ENCODE peak calls at places on chromosomes 13 and 19, in five cellular contexts. T is mucosa of descending colon, O is GM12865, J is psoas muscle, Q is AG09319. C is an unnamed sample.

GRCh38 chr19:46998445-46999142 is 21.0 kb upstream of the NPAS1 start:
- DNase-seq in Q (no peak), O (no peak), T (no peak), J (no peak), C (no peak)

GRCh38 chr19:42224940-42225717 is 5.0 kb downstream of the ZNF526 start:
- DNase-seq in T (no peak), O (no peak), J (no peak), Q (no peak), C (no peak)

GRCh38 chr13:98822238-98822606 is 69.8 kb upstream of the SLC15A1 start:
- DNase-seq in J (no peak), Q (no peak), O (no peak), T (no peak), C (no peak)

GRCh38 chr13:23696610-23697009 is 126.4 kb downstream of the TNFRSF19 start:
- DNase-seq in Q (no peak), T (no peak), J (no peak), O (no peak), C (no peak)

GRCh38 chr13:110387451-110388140 is 80.5 kb downstream of the COL4A2 start:
- DNase-seq in J (peak), Q (no peak), T (no peak), O (peak), C (no peak)

GRCh38 chr13:32754179-32754578 is 167.9 kb downstream of the PDS5B start:
- DNase-seq in J (no peak), O (no peak), Q (no peak), T (no peak), C (no peak)

GRCh38 chr13:27535546-27535945 is 84.8 kb downstream of the LNX2 start:
- DNase-seq in Q (no peak), O (no peak), T (no peak), J (no peak), C (no peak)

GRCh38 chr13:113151745-113152707 is 6.4 kb upstream of the PROZ start:
- DNase-seq in T (no peak), Q (peak), J (peak), O (no peak), C (peak)

GRCh38 chr19:2202366-2202765 is 33.8 kb downstream of the PLEKHJ1 start:
- DNase-seq in T (no peak), J (no peak), Q (no peak), O (no peak), C (no peak)

GRCh38 chr19:6475321-6476108 is 6.1 kb downstream of the DENND1C start:
- DNase-seq in Q (no peak), T (peak), J (peak), O (no peak), C (no peak)

GRCh38 chr19:42149447-42150202 is 17.4 kb upstream of the POU2F2 start:
- DNase-seq in T (no peak), Q (no peak), J (no peak), O (no peak), C (no peak)

GRCh38 chr19:15113245-15114152 is 6.3 kb downstream of the SYDE1 start:
- DNase-seq in T (no peak), O (no peak), J (peak), Q (no peak), C (no peak)

GRCh38 chr13:113991676-113992179 is 17.9 kb upstream of the C13orf46 start:
- DNase-seq in J (no peak), T (no peak), O (no peak), Q (no peak), C (no peak)

GRCh38 chr13:42048625-42049453 is at the start of gene DGKH:
- DNase-seq in T (peak), J (peak), Q (peak), O (peak), C (no peak)

GRCh38 chr13:113448545-113448884 is 4.8 kb downstream of the ADPRHL1 start:
- DNase-seq in Q (no peak), T (peak), O (peak), J (peak), C (no peak)

GRCh38 chr13:85266771-85267170 is 532.4 kb downstream of the SLITRK6 start:
- DNase-seq in Q (no peak), O (no peak), J (no peak), T (no peak), C (no peak)

GRCh38 chr19:40920300-40921004 is 38.4 kb upstream of the CYP2A7 start:
- DNase-seq in O (no peak), T (no peak), Q (no peak), J (no peak), C (no peak)

GRCh38 chr19:39660661-39661060 is 4.9 kb downstream of the LGALS16 start:
- DNase-seq in J (no peak), Q (no peak), O (no peak), T (no peak), C (no peak)

GRCh38 chr13:35966024-35966423 is 165.2 kb downstream of the DCLK1 start:
- DNase-seq in T (no peak), Q (no peak), O (no peak), J (no peak), C (no peak)

GRCh38 chr13:59691501-59692066 is 472.1 kb downstream of the DIAPH3 start:
- DNase-seq in T (no peak), Q (peak), J (no peak), O (no peak), C (no peak)

DNA sequence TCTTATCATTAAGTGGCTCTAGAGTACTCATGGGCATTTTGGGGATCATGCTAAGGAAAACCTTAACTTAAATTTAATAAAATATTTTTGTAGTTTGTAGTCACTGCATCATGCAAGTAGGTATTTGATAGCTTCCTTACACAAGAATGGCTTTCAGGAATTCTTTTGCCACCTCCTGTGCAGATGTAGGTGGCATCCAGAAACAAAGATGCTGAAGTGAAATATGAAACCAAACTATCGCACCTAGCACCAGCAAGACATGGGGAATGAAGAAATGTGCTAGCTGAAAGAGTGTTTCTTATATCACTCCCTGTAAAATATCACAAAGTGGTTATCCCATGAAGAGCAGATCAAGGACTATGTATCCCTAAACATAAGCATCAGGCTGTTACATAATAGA is 924.5 kb upstream of the PRR20A start:
- DNase-seq in Q (no peak), J (no peak), T (no peak), O (no peak), C (no peak)
- TF ChIP-seq CTCF in Q (no peak), J (no peak), T (no peak), O (no peak), C (no peak)

GRCh38 chr13:28611021-28611420 is 47.9 kb upstream of the POMP start:
- DNase-seq in O (peak), T (no peak), J (no peak), Q (no peak), C (no peak)
- TF ChIP-seq CTCF in O (no peak), T (no peak), J (no peak), Q (no peak), C (no peak)

GRCh38 chr19:18074192-18074591 is 12.5 kb downstream of the IL12RB1 start:
- DNase-seq in Q (no peak), O (no peak), J (no peak), T (no peak), C (no peak)
- TF ChIP-seq CTCF in Q (no peak), O (no peak), J (no peak), T (no peak), C (no peak)

GRCh38 chr19:50005428-50005827 is 19.7 kb downstream of the VRK3 start:
- DNase-seq in J (no peak), O (peak), T (no peak), Q (no peak), C (no peak)

GRCh38 chr19:50007947-50008346 is 17.2 kb downstream of the VRK3 start:
- DNase-seq in T (no peak), J (no peak), Q (no peak), O (no peak), C (no peak)

GRCh38 chr19:50003810-50004419 is 21.3 kb downstream of the VRK3 start:
- DNase-seq in T (no peak), O (peak), Q (peak), J (peak), C (peak)

GRCh38 chr19:50007170-50007569 is 18.0 kb downstream of the VRK3 start:
- DNase-seq in T (no peak), J (no peak), Q (no peak), O (no peak), C (no peak)

GRCh38 chr19:50008532-50008931 is 16.6 kb downstream of the VRK3 start:
- DNase-seq in T (peak), Q (no peak), O (no peak), J (no peak), C (no peak)
- TF ChIP-seq CTCF in T (no peak), Q (no peak), O (no peak), J (no peak), C (peak)

GRCh38 chr19:10421240-10421948 is 1.1 kb downstream of the PDE4A start:
- DNase-seq in J (no peak), Q (no peak), T (no peak), O (no peak), C (no peak)

GRCh38 chr19:10419200-10419645 is 1.1 kb upstream of the PDE4A start:
- DNase-seq in T (no peak), O (no peak), J (no peak), Q (no peak), C (no peak)

GRCh38 chr19:10419646-10420443 is 493 bp upstream of the PDE4A start:
- DNase-seq in Q (no peak), J (no peak), T (no peak), O (peak), C (no peak)

GRCh38 chr19:10421981-10422461 is 1.7 kb downstream of the PDE4A start:
- DNase-seq in J (no peak), T (no peak), O (no peak), Q (no peak), C (no peak)

DNA sequence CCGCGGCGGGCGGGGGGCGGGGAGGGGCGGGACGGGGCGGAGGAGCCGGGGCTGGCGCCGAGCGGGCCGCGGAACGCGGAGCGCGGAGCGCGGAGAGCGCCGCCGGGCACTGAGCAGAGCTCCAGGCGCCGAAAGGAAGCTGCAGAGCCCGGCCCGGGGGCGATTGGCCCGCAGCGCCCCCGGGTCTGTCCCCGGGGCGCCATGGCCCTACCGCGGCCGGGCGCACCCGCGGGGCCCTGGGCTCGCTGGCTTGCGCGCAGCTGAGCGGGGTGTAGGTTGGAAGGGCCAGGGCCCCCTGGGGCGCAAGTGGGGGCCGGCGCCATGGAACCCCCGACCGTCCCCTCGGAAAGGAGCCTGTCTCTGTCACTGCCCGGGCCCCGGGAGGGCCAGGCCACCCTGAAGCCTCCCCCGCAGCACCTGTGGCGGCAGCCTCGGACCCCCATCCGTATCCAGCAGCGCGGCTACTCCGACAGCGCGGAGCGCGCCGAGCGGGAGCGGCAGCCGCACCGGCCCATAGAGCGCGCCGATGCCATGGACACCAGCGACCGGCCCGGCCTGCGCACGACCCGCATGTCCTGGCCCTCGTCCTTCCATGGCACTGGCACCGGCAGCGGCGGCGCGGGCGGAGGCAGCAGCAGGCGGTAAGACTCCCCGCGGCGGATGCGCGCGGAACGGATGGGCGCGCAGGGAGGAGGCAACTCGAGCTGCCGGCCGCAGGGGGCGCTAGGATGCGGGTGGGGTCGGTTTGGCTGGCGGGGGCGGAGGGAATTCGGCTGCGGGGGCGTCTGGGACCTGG is at the start of gene PDE4A:
- DNase-seq in O (peak), Q (no peak), J (no peak), T (peak), C (no peak)
- TF ChIP-seq CTCF in O (peak), Q (peak), J (peak), T (no peak), C (no peak)

GRCh38 chr19:13100871-13101589 is 1.6 kb downstream of the LYL1 start:
- DNase-seq in Q (no peak), T (no peak), J (no peak), O (no peak), C (no peak)
- TF ChIP-seq CTCF in Q (peak), T (no peak), J (peak), O (peak), C (no peak)

GRCh38 chr19:543912-544608 is at the start of gene GZMM:
- DNase-seq in J (no peak), T (peak), O (no peak), Q (no peak), C (no peak)
- TF ChIP-seq CTCF in J (no peak), T (no peak), O (no peak), Q (no peak), C (no peak)

GRCh38 chr13:79548886-79549285 is 67.9 kb downstream of the NDFIP2 start:
- DNase-seq in T (no peak), Q (no peak), J (no peak), O (no peak), C (peak)
- TF ChIP-seq CTCF in T (no peak), Q (peak), J (peak), O (no peak), C (no peak)